ENCODE peak calls at places on chromosome 18, in six cellular contexts. O is fibroblast of lung, F is IMR-90, Y is GM13977, G is left lung, B is A549. C is an unnamed sample.

GRCh38 chr18:62399781-62400308 is 74.7 kb downstream of the TNFRSF11A start:
- DNase-seq in B (peak), F (no peak), Y (no peak), O (no peak), G (no peak), C (no peak)

GRCh38 chr18:24987271-24987932 is 364.6 kb downstream of the ZNF521 start:
- DNase-seq in B (no peak), O (peak), Y (no peak), F (peak), G (no peak), C (no peak)

GRCh38 chr18:7370812-7371211 is 139.9 kb downstream of the LRRC30 start:
- DNase-seq in Y (no peak), O (no peak), G (no peak), B (no peak), F (no peak), C (no peak)

GRCh38 chr18:39199231-39199855 is 1633.7 kb upstream of the CELF4 start:
- DNase-seq in G (no peak), B (no peak), Y (no peak), O (peak), F (no peak), C (no peak)

GRCh38 chr18:47832348-47832747 is 98.1 kb downstream of the SMAD2 start:
- DNase-seq in O (no peak), G (no peak), B (no peak), Y (no peak), F (peak), C (no peak)

GRCh38 chr18:43422483-43422882 is 145.2 kb upstream of the SYT4 start:
- DNase-seq in O (peak), F (no peak), G (no peak), B (no peak), Y (no peak), C (no peak)

GRCh38 chr18:8780227-8780626 is 74.9 kb downstream of the MTCL1 start:
- DNase-seq in Y (no peak), B (no peak), O (no peak), G (no peak), F (no peak), C (no peak)

GRCh38 chr18:6279308-6279707 is 135.4 kb downstream of the L3MBTL4 start:
- DNase-seq in Y (no peak), O (no peak), G (no peak), B (no peak), F (no peak), C (no peak)

GRCh38 chr18:59909289-59910036 is 9.7 kb downstream of the PMAIP1 start:
- DNase-seq in Y (no peak), G (no peak), B (no peak), O (peak), F (peak), C (no peak)

GRCh38 chr18:29003194-29003593 is 826.3 kb upstream of the CDH2 start:
- DNase-seq in G (no peak), B (no peak), Y (no peak), F (no peak), O (no peak), C (no peak)

GRCh38 chr18:36829362-36830140 is 624 bp downstream of the KIAA1328 start:
- DNase-seq in G (no peak), F (peak), Y (no peak), B (no peak), O (peak), C (no peak)
- TF ChIP-seq CTCF in G (no peak), F (no peak), Y (no peak), B (no peak), O (no peak), C (no peak)

GRCh38 chr18:46222093-46222492 is 117.9 kb downstream of the HAUS1 start:
- DNase-seq in F (no peak), Y (no peak), B (no peak), G (no peak), O (no peak), C (no peak)
- TF ChIP-seq CTCF in F (no peak), Y (no peak), B (no peak), G (no peak), O (no peak), C (no peak)

GRCh38 chr18:12307251-12307736 is 747 bp upstream of the TUBB6 start:
- DNase-seq in Y (peak), G (no peak), O (peak), B (no peak), F (peak), C (no peak)
- TF ChIP-seq CTCF in Y (peak), G (no peak), O (peak), B (no peak), F (peak), C (peak)

GRCh38 chr18:74498712-74499629 is 2.8 kb downstream of the CNDP2 start:
- DNase-seq in F (no peak), O (peak), Y (peak), B (no peak), G (peak), C (no peak)
- TF ChIP-seq CTCF in F (no peak), O (no peak), Y (no peak), B (no peak), G (no peak), C (no peak)

DNA sequence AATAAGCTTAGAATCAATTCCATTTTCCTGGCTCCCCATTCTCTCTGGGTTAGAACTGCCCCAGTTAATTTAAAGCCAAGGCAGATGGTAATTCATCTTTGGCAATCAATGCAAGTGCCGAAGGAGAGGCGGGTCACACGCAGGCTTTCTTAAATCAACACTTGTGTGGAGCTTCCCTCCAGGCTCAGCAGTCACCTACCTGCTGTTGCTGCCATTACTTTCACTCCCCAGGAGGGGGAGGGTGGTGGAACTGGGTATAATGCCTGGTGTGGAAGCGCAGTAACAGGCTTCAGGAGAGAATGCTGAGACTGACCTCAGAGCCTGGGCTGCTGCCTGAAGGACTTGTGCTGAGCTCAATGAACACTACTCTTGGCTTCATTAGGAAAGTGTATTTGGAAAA is 19.2 kb downstream of the TTR start:
- DNase-seq in Y (no peak), O (no peak), B (no peak), F (no peak), G (no peak), C (peak)
- TF ChIP-seq CTCF in Y (no peak), O (no peak), B (no peak), F (no peak), G (no peak), C (peak)

GRCh38 chr18:74459877-74460276 is 2.8 kb upstream of the DIPK1C start:
- DNase-seq in O (no peak), B (peak), Y (no peak), G (no peak), F (no peak), C (no peak)
- TF ChIP-seq CTCF in O (peak), B (no peak), Y (no peak), G (no peak), F (no peak), C (peak)

DNA sequence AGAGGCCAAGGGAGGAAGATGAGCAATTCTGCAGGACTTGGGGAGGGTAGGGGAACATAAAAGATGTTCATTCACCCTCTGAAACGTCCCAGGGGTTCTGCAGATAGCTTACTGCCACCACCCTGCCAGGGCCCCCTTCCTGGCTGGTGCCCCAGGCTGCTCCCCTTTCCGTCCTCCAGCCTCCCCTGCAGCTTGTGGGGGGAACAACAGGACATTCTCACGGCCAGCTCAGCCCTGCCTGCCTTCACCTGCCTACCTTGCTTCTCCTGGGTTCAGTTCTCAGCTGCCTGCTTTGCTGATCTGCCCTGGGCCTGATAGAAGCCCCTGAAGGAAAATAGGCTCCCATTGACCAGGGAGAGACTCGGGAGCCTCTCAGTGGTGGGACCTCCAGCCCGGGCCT is 251.1 kb downstream of the CELF4 start:
- DNase-seq in O (no peak), Y (no peak), F (no peak), B (no peak), G (no peak), C (no peak)
- TF ChIP-seq CTCF in O (no peak), Y (peak), F (no peak), B (no peak), G (no peak), C (no peak)

DNA sequence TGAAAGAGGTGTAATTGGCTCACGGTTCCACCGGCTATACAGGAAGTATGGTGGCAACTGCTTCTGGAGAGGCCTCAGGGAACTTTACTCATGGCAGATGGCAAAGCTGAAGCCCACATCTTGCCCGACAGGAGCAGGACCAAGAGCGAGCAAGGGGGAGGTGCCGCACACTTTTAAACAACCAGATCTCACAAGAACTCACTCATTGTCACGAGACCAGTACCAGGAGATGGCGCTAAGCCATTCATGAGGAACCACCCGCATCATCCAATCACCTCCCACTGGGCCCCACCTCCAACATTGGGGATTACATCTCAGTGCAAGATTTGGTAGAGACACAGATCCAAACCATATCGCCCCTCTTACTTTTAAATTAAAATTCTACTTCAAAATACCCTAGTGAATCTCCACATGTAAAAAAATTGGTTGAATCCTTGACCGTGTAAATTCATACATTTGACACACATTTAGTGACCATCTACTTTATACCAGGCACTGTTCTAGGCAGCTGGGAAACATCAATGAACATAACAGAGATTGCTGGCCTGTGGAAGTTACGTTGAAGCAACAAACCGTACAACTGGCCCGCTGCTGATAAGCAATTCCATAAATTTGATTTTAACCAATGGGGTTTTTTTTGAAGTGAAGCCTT is 87.6 kb downstream of the ALPK2 start:
- DNase-seq in Y (no peak), O (peak), B (no peak), F (peak), G (no peak), C (no peak)
- TF ChIP-seq CTCF in Y (peak), O (no peak), B (peak), F (peak), G (no peak), C (no peak)